ENCODE peak calls at places on chromosomes 2 and 18, in five cellular contexts. One of them, this sample, is unnamed.
A peak's percentile ranks its signal among the peaks of the same experiment; 100 is the strongest.

GRCh38 chr2:58607479-58607878 is 366.4 kb upstream of the FANCL start:
- DNase-seq in heart right ventricle: no peak
- DNase-seq in ovary: no peak
- DNase-seq in stomach: no peak
- DNase-seq in cardiac muscle cell: no peak
- DNase-seq in this sample: no peak

GRCh38 chr2:3624059-3624794 is 29.3 kb downstream of the COLEC11 start:
- DNase-seq in heart right ventricle: no peak
- DNase-seq in ovary: peak; percentile 6
- DNase-seq in stomach: peak; percentile 16
- DNase-seq in cardiac muscle cell: no peak
- DNase-seq in this sample: no peak

GRCh38 chr2:166628478-166629136 is 134.6 kb upstream of the SCN7A start:
- DNase-seq in heart right ventricle: no peak
- DNase-seq in ovary: no peak
- DNase-seq in stomach: no peak
- DNase-seq in cardiac muscle cell: no peak
- DNase-seq in this sample: no peak

GRCh38 chr2:232200195-232200594 is 178.4 kb upstream of the ALPP start:
- DNase-seq in heart right ventricle: no peak
- DNase-seq in ovary: no peak
- DNase-seq in stomach: no peak
- DNase-seq in cardiac muscle cell: no peak
- DNase-seq in this sample: no peak

GRCh38 chr2:105299290-105299689 is 30.2 kb downstream of the TGFBRAP1 start:
- DNase-seq in heart right ventricle: no peak
- DNase-seq in ovary: no peak
- DNase-seq in stomach: no peak
- DNase-seq in cardiac muscle cell: no peak
- DNase-seq in this sample: no peak

GRCh38 chr2:20617892-20618467 is 32.9 kb downstream of the HS1BP3 start:
- DNase-seq in heart right ventricle: peak; percentile 96
- DNase-seq in ovary: peak; percentile 100
- DNase-seq in stomach: peak; percentile 98
- DNase-seq in cardiac muscle cell: peak; percentile 94
- DNase-seq in this sample: peak; percentile 98

GRCh38 chr2:104340162-104340561 is 513.8 kb upstream of the POU3F3 start:
- DNase-seq in heart right ventricle: no peak
- DNase-seq in ovary: no peak
- DNase-seq in stomach: no peak
- DNase-seq in cardiac muscle cell: no peak
- DNase-seq in this sample: no peak

GRCh38 chr2:40448476-40449079 is 3.3 kb downstream of the SLC8A1 start:
- DNase-seq in heart right ventricle: no peak
- DNase-seq in ovary: no peak
- DNase-seq in stomach: no peak
- DNase-seq in cardiac muscle cell: peak; percentile 57
- DNase-seq in this sample: no peak

GRCh38 chr2:9288681-9289338 is 82.2 kb downstream of the ASAP2 start:
- DNase-seq in heart right ventricle: no peak
- DNase-seq in ovary: no peak
- DNase-seq in stomach: no peak
- DNase-seq in cardiac muscle cell: no peak
- DNase-seq in this sample: no peak

GRCh38 chr2:197946562-197946961 is 142.2 kb downstream of the PLCL1 start:
- DNase-seq in heart right ventricle: no peak
- DNase-seq in ovary: peak; percentile 36
- DNase-seq in stomach: no peak
- DNase-seq in cardiac muscle cell: no peak
- DNase-seq in this sample: no peak

GRCh38 chr2:208686665-208687064 is 280.1 kb downstream of the PTH2R start:
- DNase-seq in heart right ventricle: no peak
- DNase-seq in ovary: no peak
- DNase-seq in stomach: no peak
- DNase-seq in cardiac muscle cell: no peak
- DNase-seq in this sample: no peak

GRCh38 chr2:205747827-205748386 is 65.6 kb downstream of the NRP2 start:
- DNase-seq in heart right ventricle: no peak
- DNase-seq in ovary: no peak
- DNase-seq in stomach: no peak
- DNase-seq in cardiac muscle cell: no peak
- DNase-seq in this sample: no peak

GRCh38 chr2:202375006-202375610 is 1.0 kb upstream of the BMPR2 start:
- DNase-seq in heart right ventricle: peak; percentile 66
- DNase-seq in ovary: peak; percentile 72
- DNase-seq in stomach: peak; percentile 29
- DNase-seq in cardiac muscle cell: peak; percentile 51
- DNase-seq in this sample: peak; percentile 66

GRCh38 chr2:70566464-70566863 is 12.8 kb upstream of the TGFA start:
- DNase-seq in heart right ventricle: no peak
- DNase-seq in ovary: no peak
- DNase-seq in stomach: no peak
- DNase-seq in cardiac muscle cell: no peak
- DNase-seq in this sample: no peak

GRCh38 chr2:190159453-190159852 is 96.9 kb upstream of the MSTN start:
- DNase-seq in heart right ventricle: no peak
- DNase-seq in ovary: no peak
- DNase-seq in stomach: no peak
- DNase-seq in cardiac muscle cell: no peak
- DNase-seq in this sample: no peak

GRCh38 chr2:228017784-228018183 is 146.4 kb downstream of the DAW1 start:
- DNase-seq in heart right ventricle: no peak
- DNase-seq in ovary: no peak
- DNase-seq in stomach: no peak
- DNase-seq in cardiac muscle cell: no peak
- DNase-seq in this sample: no peak

GRCh38 chr18:48948112-48949050 is 2.4 kb downstream of the SMAD7 start:
- DNase-seq in heart right ventricle: peak; percentile 61
- DNase-seq in ovary: no peak
- DNase-seq in stomach: peak; percentile 77
- DNase-seq in cardiac muscle cell: peak; percentile 89
- DNase-seq in this sample: peak; percentile 85

GRCh38 chr2:122514451-122514996 is 759.1 kb downstream of the TSN start:
- DNase-seq in heart right ventricle: no peak
- DNase-seq in ovary: no peak
- DNase-seq in stomach: no peak
- DNase-seq in cardiac muscle cell: no peak
- DNase-seq in this sample: no peak

GRCh38 chr2:120867290-120868231 is 131.9 kb downstream of the GLI2 start:
- DNase-seq in heart right ventricle: peak; percentile 75
- DNase-seq in ovary: peak; percentile 86
- DNase-seq in stomach: peak; percentile 63
- DNase-seq in cardiac muscle cell: peak; percentile 62
- DNase-seq in this sample: no peak

GRCh38 chr2:229348135-229348534 is 77.0 kb upstream of the PID1 start:
- DNase-seq in heart right ventricle: no peak
- DNase-seq in ovary: no peak
- DNase-seq in stomach: no peak
- DNase-seq in cardiac muscle cell: no peak
- DNase-seq in this sample: no peak

GRCh38 chr2:44736270-44736942 is 205.1 kb upstream of the SIX3 start:
- DNase-seq in heart right ventricle: no peak
- DNase-seq in ovary: no peak
- DNase-seq in stomach: no peak
- DNase-seq in cardiac muscle cell: no peak
- DNase-seq in this sample: no peak

GRCh38 chr2:42754021-42754775 is 9.7 kb downstream of the OXER1 start:
- DNase-seq in heart right ventricle: no peak
- DNase-seq in ovary: no peak
- DNase-seq in stomach: no peak
- DNase-seq in cardiac muscle cell: no peak
- DNase-seq in this sample: peak; percentile 81

GRCh38 chr2:119439574-119440500 is 8.2 kb downstream of the TMEM37 start:
- DNase-seq in heart right ventricle: no peak
- DNase-seq in ovary: no peak
- DNase-seq in stomach: peak; percentile 64
- DNase-seq in cardiac muscle cell: no peak
- DNase-seq in this sample: no peak

GRCh38 chr18:50473896-50474295 is 86.0 kb upstream of the MAPK4 start:
- DNase-seq in heart right ventricle: no peak
- DNase-seq in ovary: no peak
- DNase-seq in stomach: no peak
- DNase-seq in cardiac muscle cell: no peak
- DNase-seq in this sample: no peak

GRCh38 chr18:2096581-2096980 is 474.7 kb downstream of the METTL4 start:
- DNase-seq in heart right ventricle: no peak
- DNase-seq in ovary: no peak
- DNase-seq in stomach: no peak
- DNase-seq in cardiac muscle cell: no peak
- DNase-seq in this sample: no peak

GRCh38 chr2:239109041-239109915 is 261.4 kb downstream of the TWIST2 start:
- DNase-seq in heart right ventricle: no peak
- DNase-seq in ovary: no peak
- DNase-seq in stomach: peak; percentile 85
- DNase-seq in cardiac muscle cell: no peak
- DNase-seq in this sample: peak; percentile 88

GRCh38 chr2:152585830-152586484 is 131.3 kb downstream of the PRPF40A start:
- DNase-seq in heart right ventricle: no peak
- DNase-seq in ovary: no peak
- DNase-seq in stomach: no peak
- DNase-seq in cardiac muscle cell: no peak
- DNase-seq in this sample: no peak

GRCh38 chr2:149894760-149895159 is 307.2 kb upstream of the MMADHC start:
- DNase-seq in heart right ventricle: no peak
- DNase-seq in ovary: no peak
- DNase-seq in stomach: no peak
- DNase-seq in cardiac muscle cell: no peak
- DNase-seq in this sample: no peak

GRCh38 chr2:163768881-163769681 is 33.3 kb upstream of the FIGN start:
- DNase-seq in heart right ventricle: no peak
- DNase-seq in ovary: no peak
- DNase-seq in stomach: no peak
- DNase-seq in cardiac muscle cell: no peak
- DNase-seq in this sample: no peak

GRCh38 chr18:9897129-9897528 is 11.4 kb downstream of the TXNDC2 start:
- DNase-seq in heart right ventricle: no peak
- DNase-seq in ovary: no peak
- DNase-seq in stomach: no peak
- DNase-seq in cardiac muscle cell: no peak
- DNase-seq in this sample: no peak

GRCh38 chr2:167833294-167833693 is 414.1 kb downstream of the STK39 start:
- DNase-seq in heart right ventricle: no peak
- DNase-seq in ovary: no peak
- DNase-seq in stomach: no peak
- DNase-seq in cardiac muscle cell: no peak
- DNase-seq in this sample: no peak

GRCh38 chr2:145323512-145323911 is 803.6 kb upstream of the ZEB2 start:
- DNase-seq in heart right ventricle: no peak
- DNase-seq in ovary: no peak
- DNase-seq in stomach: no peak
- DNase-seq in cardiac muscle cell: no peak
- DNase-seq in this sample: no peak

GRCh38 chr2:96547751-96548161 is 11.2 kb downstream of the ARID5A start:
- DNase-seq in heart right ventricle: no peak
- DNase-seq in ovary: no peak
- DNase-seq in stomach: no peak
- DNase-seq in cardiac muscle cell: no peak
- DNase-seq in this sample: no peak

GRCh38 chr2:11533278-11534077 is at the start of gene GREB1:
- DNase-seq in heart right ventricle: no peak
- DNase-seq in ovary: no peak
- DNase-seq in stomach: no peak
- DNase-seq in cardiac muscle cell: no peak
- DNase-seq in this sample: no peak

DNA sequence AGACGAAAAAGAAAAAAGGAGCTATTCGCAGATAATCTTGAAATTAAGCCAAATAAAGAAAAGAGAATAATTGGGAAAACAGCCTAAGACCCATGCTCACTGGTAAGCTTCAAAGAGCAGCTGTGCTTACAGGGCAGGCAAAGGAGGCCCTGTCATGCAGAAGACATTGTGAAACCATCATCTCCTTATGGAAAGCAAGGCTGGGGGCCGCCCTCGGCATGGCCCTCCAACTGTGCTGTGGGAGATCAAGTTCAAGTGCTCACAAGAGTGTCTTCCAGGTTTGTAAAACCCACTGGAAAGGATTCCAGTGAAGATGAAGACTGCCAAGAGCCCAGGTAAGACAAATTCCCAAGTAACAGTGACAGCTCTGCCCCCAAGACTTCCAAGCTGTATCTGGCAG is 32.2 kb downstream of the ACVR1 start:
- DNase-seq in heart right ventricle: no peak
- DNase-seq in ovary: no peak
- DNase-seq in stomach: no peak
- DNase-seq in cardiac muscle cell: no peak
- DNase-seq in this sample: no peak
- H3K36me3 ChIP-seq in heart right ventricle: no peaks in the 10 kb centered on the region
- H3K36me3 ChIP-seq in ovary: no peaks in the 10 kb centered on the region
- H3K36me3 ChIP-seq in stomach: no peaks in the 10 kb centered on the region
- H3K36me3 ChIP-seq in cardiac muscle cell: no peaks in the 10 kb centered on the region
- H3K36me3 ChIP-seq in this sample: no peaks in the 10 kb centered on the region

DNA sequence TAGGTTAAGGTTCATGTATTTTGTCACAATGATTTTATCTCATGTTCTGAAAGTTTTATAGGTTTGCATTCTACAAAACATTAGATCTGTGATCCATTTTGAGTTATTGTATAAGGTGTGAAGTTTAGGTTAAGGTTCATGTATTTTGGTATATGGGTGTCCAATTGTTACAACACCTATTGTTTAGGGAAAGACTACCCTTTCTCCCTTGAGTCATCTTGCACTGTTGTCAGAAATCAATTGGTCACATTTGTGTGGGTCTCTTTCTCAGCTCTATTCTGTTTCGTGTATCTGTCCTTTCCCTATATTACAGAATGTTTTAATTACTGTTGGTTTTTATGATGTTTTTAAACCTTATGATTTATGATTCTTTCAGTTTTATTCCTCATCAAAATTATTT is 192.3 kb downstream of the MCFD2 start:
- DNase-seq in heart right ventricle: no peak
- DNase-seq in ovary: no peak
- DNase-seq in stomach: no peak
- DNase-seq in cardiac muscle cell: no peak
- DNase-seq in this sample: no peak
- H3K4me1 ChIP-seq in heart right ventricle: peaks cover 72% of the 10 kb centered on the region
- H3K4me1 ChIP-seq in ovary: peaks cover 14% of the 10 kb centered on the region
- H3K4me1 ChIP-seq in stomach: peaks cover 87% of the 10 kb centered on the region
- H3K4me1 ChIP-seq in cardiac muscle cell: peaks cover 20% of the 10 kb centered on the region
- H3K4me1 ChIP-seq in this sample: peaks cover 18% of the 10 kb centered on the region

DNA sequence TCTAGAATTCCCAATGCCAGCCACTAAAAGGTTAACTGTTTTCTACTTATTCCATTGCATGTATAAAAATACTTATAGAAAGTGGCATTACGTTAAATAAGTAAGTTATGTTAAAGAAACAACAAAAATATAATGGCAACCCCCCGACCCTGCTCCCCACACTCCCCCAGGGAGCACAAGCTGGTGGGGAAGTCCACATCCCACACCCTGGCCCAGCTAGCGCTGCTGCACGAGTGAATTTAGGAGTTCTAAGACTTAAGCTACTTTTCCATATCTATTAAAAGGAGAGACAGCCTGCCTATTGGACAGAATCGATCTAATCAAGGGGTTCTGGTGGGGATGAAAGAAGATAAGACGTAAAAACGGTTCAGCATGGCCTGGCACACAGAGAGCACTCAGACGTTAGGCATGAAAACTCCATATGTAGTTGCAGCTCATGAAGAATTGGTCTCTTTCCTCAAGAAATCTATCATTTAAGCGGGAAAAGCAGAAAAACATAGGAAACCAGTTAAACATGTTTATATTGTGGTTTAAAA is 16.6 kb downstream of the HJURP start:
- DNase-seq in heart right ventricle: no peak
- DNase-seq in ovary: no peak
- DNase-seq in stomach: no peak
- DNase-seq in cardiac muscle cell: no peak
- DNase-seq in this sample: no peak
- H3K36me3 ChIP-seq in heart right ventricle: no peaks in the 10 kb centered on the region
- H3K36me3 ChIP-seq in ovary: no peaks in the 10 kb centered on the region
- H3K36me3 ChIP-seq in stomach: no peaks in the 10 kb centered on the region
- H3K36me3 ChIP-seq in cardiac muscle cell: peaks cover 34% of the 10 kb centered on the region
- H3K36me3 ChIP-seq in this sample: no peaks in the 10 kb centered on the region

GRCh38 chr2:28269019-28269784 is 123.5 kb upstream of the FOSL2 start:
- DNase-seq in heart right ventricle: no peak
- DNase-seq in ovary: no peak
- DNase-seq in stomach: peak; percentile 46
- DNase-seq in cardiac muscle cell: no peak
- DNase-seq in this sample: no peak
- H3K4me1 ChIP-seq in heart right ventricle: peaks cover 33% of the 10 kb centered on the region
- H3K4me1 ChIP-seq in ovary: peaks cover 5% of the 10 kb centered on the region
- H3K4me1 ChIP-seq in stomach: peaks cover 47% of the 10 kb centered on the region
- H3K4me1 ChIP-seq in cardiac muscle cell: no peaks in the 10 kb centered on the region
- H3K4me1 ChIP-seq in this sample: no peaks in the 10 kb centered on the region